ENCODE peak calls at places on chromosomes 2 and 18, in eight cellular contexts. V is activated T-cell treated with anti-CD3 and anti-CD28 coated beads for 1 hour; T is AG10803; M is activated CD4-positive, alpha-beta T cell treated with anti-CD3 and anti-CD28 coated beads, Interleukin-2, amount 10 ng/mL, durations not matched to agents 7 days and 5 days; U is NCI-H1092 treated with DMSO at 0.1 percent for 48 hours; S is heart left ventricle; Q is RKO; W is esophagus squamous epithelium. O is an unnamed sample.

GRCh38 chr18:56168049-56168781 is 470.2 kb downstream of the TXNL1 start:
- DNase-seq in S (no peak), M (no peak), W (no peak), Q (no peak), T (peak), U (no peak), V (no peak), O (no peak)

GRCh38 chr18:22559414-22560282 is 141.9 kb upstream of the CTAGE1 start:
- DNase-seq in M (no peak), V (no peak), U (no peak), W (no peak), Q (no peak), T (peak), S (peak), O (no peak)

GRCh38 chr18:78431606-78432005 is 548.0 kb upstream of the SALL3 start:
- DNase-seq in Q (no peak), S (no peak), V (no peak), U (no peak), W (no peak), T (no peak), M (no peak), O (no peak)

GRCh38 chr2:39718483-39718882 is 52.8 kb downstream of the TMEM178A start:
- DNase-seq in M (no peak), T (no peak), W (no peak), V (no peak), U (no peak), S (no peak), Q (no peak), O (no peak)

GRCh38 chr2:105929506-105929905 is 184.8 kb downstream of the NCK2 start:
- DNase-seq in S (no peak), T (no peak), Q (peak), M (peak), U (peak), V (peak), W (no peak), O (no peak)

GRCh38 chr2:205629021-205629817 is 53.1 kb upstream of the NRP2 start:
- DNase-seq in Q (no peak), W (no peak), T (no peak), S (no peak), U (no peak), V (no peak), M (no peak), O (no peak)

GRCh38 chr2:20578266-20578894 is 72.5 kb downstream of the HS1BP3 start:
- DNase-seq in U (no peak), V (no peak), T (no peak), M (no peak), Q (no peak), W (no peak), S (peak), O (no peak)

GRCh38 chr2:109724533-109725460 is 69.3 kb upstream of the RGPD5 start:
- DNase-seq in S (no peak), U (no peak), T (no peak), M (no peak), V (no peak), W (no peak), Q (no peak), O (no peak)

GRCh38 chr2:236261452-236261851 is 2.8 kb downstream of the ASB18 start:
- DNase-seq in V (no peak), W (no peak), S (no peak), M (no peak), Q (peak), U (no peak), T (no peak), O (no peak)

GRCh38 chr2:46748121-46748520 is 167.5 kb downstream of the MCFD2 start:
- DNase-seq in W (no peak), S (no peak), Q (no peak), M (no peak), V (no peak), U (no peak), T (no peak), O (no peak)

GRCh38 chr2:66575625-66576371 is 140.9 kb downstream of the MEIS1 start:
- DNase-seq in M (no peak), W (no peak), Q (no peak), V (no peak), U (no peak), T (peak), S (peak), O (no peak)

GRCh38 chr18:10863026-10863425 is 286.3 kb downstream of the PIEZO2 start:
- DNase-seq in T (no peak), W (no peak), V (no peak), U (no peak), Q (no peak), M (no peak), S (no peak), O (no peak)

GRCh38 chr18:3892141-3892540 is 442.2 kb downstream of the TGIF1 start:
- DNase-seq in T (no peak), W (no peak), Q (no peak), S (no peak), V (no peak), U (no peak), M (no peak), O (no peak)

GRCh38 chr2:157933549-157933948 is 57.4 kb upstream of the ACVR1 start:
- DNase-seq in M (no peak), U (no peak), V (no peak), W (no peak), T (no peak), S (no peak), Q (no peak), O (no peak)

GRCh38 chr2:224689539-224689938 is 26.6 kb downstream of the CCDC195 start:
- DNase-seq in S (no peak), Q (no peak), M (no peak), W (no peak), V (no peak), U (no peak), T (no peak), O (no peak)

GRCh38 chr2:218720048-218721041 is 9.7 kb downstream of the TTLL4 start:
- DNase-seq in W (no peak), S (no peak), Q (no peak), M (no peak), T (no peak), V (no peak), U (no peak), O (no peak)

GRCh38 chr18:27674411-27674810 is 489.3 kb upstream of the CHST9 start:
- DNase-seq in T (no peak), U (no peak), S (no peak), Q (no peak), V (no peak), W (no peak), M (no peak), O (no peak)

GRCh38 chr2:128799284-128799552 is 480.6 kb upstream of the HS6ST1 start:
- DNase-seq in M (no peak), V (no peak), S (no peak), Q (no peak), U (no peak), T (no peak), W (no peak), O (no peak)

GRCh38 chr2:16368328-16368727 is 297.3 kb downstream of the CYRIA start:
- DNase-seq in W (no peak), U (no peak), Q (no peak), V (no peak), T (no peak), S (no peak), M (no peak), O (no peak)

GRCh38 chr18:74407888-74408287 is 49.2 kb downstream of the DIPK1C start:
- DNase-seq in S (no peak), V (no peak), Q (no peak), W (no peak), M (no peak), U (no peak), T (no peak), O (no peak)

GRCh38 chr2:172704072-172704936 is 31.3 kb upstream of the RAPGEF4 start:
- DNase-seq in W (no peak), M (no peak), S (no peak), U (peak), V (no peak), T (peak), Q (peak), O (no peak)

GRCh38 chr2:27071990-27072830 is 756 bp upstream of the OST4 start:
- DNase-seq in S (peak), V (no peak), W (no peak), U (peak), T (no peak), Q (no peak), M (no peak), O (no peak)

GRCh38 chr2:85226783-85227182 is 93.6 kb downstream of the TCF7L1 start:
- DNase-seq in S (no peak), T (no peak), Q (no peak), U (no peak), V (no peak), W (no peak), M (no peak), O (no peak)

GRCh38 chr2:205772983-205773382 is 90.7 kb downstream of the NRP2 start:
- DNase-seq in S (no peak), V (no peak), T (no peak), W (no peak), U (peak), M (no peak), Q (no peak), O (no peak)

GRCh38 chr2:225091336-225091735 is 49.1 kb upstream of the DOCK10 start:
- DNase-seq in T (peak), W (no peak), Q (peak), V (no peak), M (no peak), S (no peak), U (no peak), O (no peak)